ENCODE peak calls at places on chromosomes 6 and 20, in seven cellular contexts. One of them, this sample, is unnamed.

GRCh38 chr20:34894723-34895122 is 18.3 kb downstream of the ACSS2 start:
- DNase-seq in GM12865: no peak
- DNase-seq in AG08395: no peak
- DNase-seq in activated T-cell treated with anti-CD3 and anti-CD28 coated beads, Interleukin-2, amount 50 U/mL, for 4 hours: no peak
- DNase-seq in HTR-8/SVneo: no peak
- DNase-seq in ascending aorta: no peak
- DNase-seq in ovary: no peak
- DNase-seq in this sample: no peak

GRCh38 chr6:87473419-87473903 is 687 bp downstream of the SLC35A1 start:
- DNase-seq in GM12865: peak; percentile 70
- DNase-seq in AG08395: peak; percentile 45
- DNase-seq in activated T-cell treated with anti-CD3 and anti-CD28 coated beads, Interleukin-2, amount 50 U/mL, for 4 hours: peak; percentile 51
- DNase-seq in HTR-8/SVneo: peak; percentile 8
- DNase-seq in ascending aorta: no peak
- DNase-seq in ovary: no peak
- DNase-seq in this sample: no peak

GRCh38 chr6:165846123-165846966 is 183.3 kb upstream of the PDE10A start:
- DNase-seq in GM12865: no peak
- DNase-seq in AG08395: peak; percentile 17
- DNase-seq in activated T-cell treated with anti-CD3 and anti-CD28 coated beads, Interleukin-2, amount 50 U/mL, for 4 hours: no peak
- DNase-seq in HTR-8/SVneo: no peak
- DNase-seq in ascending aorta: no peak
- DNase-seq in ovary: no peak
- DNase-seq in this sample: no peak

GRCh38 chr6:37679539-37680476 is 17.9 kb downstream of the MDGA1 start:
- DNase-seq in GM12865: peak; percentile 82
- DNase-seq in AG08395: no peak
- DNase-seq in activated T-cell treated with anti-CD3 and anti-CD28 coated beads, Interleukin-2, amount 50 U/mL, for 4 hours: no peak
- DNase-seq in HTR-8/SVneo: no peak
- DNase-seq in ascending aorta: no peak
- DNase-seq in ovary: no peak
- DNase-seq in this sample: no peak

GRCh38 chr6:127367023-127367375 is 23.6 kb upstream of the ECHDC1 start:
- DNase-seq in GM12865: no peak
- DNase-seq in AG08395: no peak
- DNase-seq in activated T-cell treated with anti-CD3 and anti-CD28 coated beads, Interleukin-2, amount 50 U/mL, for 4 hours: no peak
- DNase-seq in HTR-8/SVneo: no peak
- DNase-seq in ascending aorta: no peak
- DNase-seq in ovary: no peak
- DNase-seq in this sample: no peak

GRCh38 chr6:84779917-84780316 is 15.5 kb upstream of the TBX18 start:
- DNase-seq in GM12865: no peak
- DNase-seq in AG08395: no peak
- DNase-seq in activated T-cell treated with anti-CD3 and anti-CD28 coated beads, Interleukin-2, amount 50 U/mL, for 4 hours: no peak
- DNase-seq in HTR-8/SVneo: no peak
- DNase-seq in ascending aorta: no peak
- DNase-seq in ovary: no peak
- DNase-seq in this sample: no peak

GRCh38 chr6:33731751-33732282 is 14.9 kb downstream of the IP6K3 start:
- DNase-seq in GM12865: no peak
- DNase-seq in AG08395: no peak
- DNase-seq in activated T-cell treated with anti-CD3 and anti-CD28 coated beads, Interleukin-2, amount 50 U/mL, for 4 hours: no peak
- DNase-seq in HTR-8/SVneo: no peak
- DNase-seq in ascending aorta: no peak
- DNase-seq in ovary: no peak
- DNase-seq in this sample: no peak

GRCh38 chr20:19404836-19405235 is 192.4 kb downstream of the SLC24A3 start:
- DNase-seq in GM12865: no peak
- DNase-seq in AG08395: no peak
- DNase-seq in activated T-cell treated with anti-CD3 and anti-CD28 coated beads, Interleukin-2, amount 50 U/mL, for 4 hours: no peak
- DNase-seq in HTR-8/SVneo: no peak
- DNase-seq in ascending aorta: no peak
- DNase-seq in ovary: no peak
- DNase-seq in this sample: no peak

GRCh38 chr6:68732423-68732822 is 97.3 kb downstream of the ADGRB3 start:
- DNase-seq in GM12865: no peak
- DNase-seq in AG08395: no peak
- DNase-seq in activated T-cell treated with anti-CD3 and anti-CD28 coated beads, Interleukin-2, amount 50 U/mL, for 4 hours: no peak
- DNase-seq in HTR-8/SVneo: no peak
- DNase-seq in ascending aorta: no peak
- DNase-seq in ovary: no peak
- DNase-seq in this sample: no peak

This sample was measured in adrenal gland.